ENCODE peak calls at places on chromosomes 6 and 20, in nine cellular contexts. K, D, I, L, A, C, Z, G and O are unnamed samples.

GRCh38 chr6:38554700-38555413 is 84.9 kb downstream of the BTBD9 start:
- ATAC-seq in I (no peak), C (peak; percentile 71), L (no peak), A (no peak), K (no peak), G (no peak), Z (peak; percentile 54), D (no peak), O (no peak)

GRCh38 chr6:121668259-121668658 is 232.8 kb downstream of the GJA1 start:
- ATAC-seq in C (no peak), Z (no peak), G (no peak), L (peak; percentile 68), K (no peak), D (peak; percentile 53), A (peak; percentile 28), I (no peak), O (no peak)

GRCh38 chr20:57589728-57590484 is 29.0 kb downstream of the PCK1 start:
- ATAC-seq in C (no peak), K (no peak), D (no peak), I (no peak), A (no peak), L (no peak), Z (no peak), G (no peak), O (peak; percentile 10)

GRCh38 chr6:112683106-112683505 is 336.0 kb downstream of the RFPL4B start:
- ATAC-seq in Z (no peak), L (no peak), D (no peak), K (no peak), A (no peak), I (no peak), G (no peak), C (no peak), O (no peak)

GRCh38 chr20:22977047-22977785 is 57.9 kb upstream of the SSTR4 start:
- ATAC-seq in L (peak; percentile 95), C (peak; percentile 92), I (no peak), K (no peak), D (peak; percentile 83), A (peak; percentile 91), G (no peak), Z (peak; percentile 50), O (no peak)

GRCh38 chr6:136717297-136717990 is 74.8 kb downstream of the MAP3K5 start:
- ATAC-seq in Z (no peak), A (peak; percentile 64), G (no peak), L (peak; percentile 76), I (no peak), C (peak; percentile 45), K (no peak), D (peak; percentile 74), O (no peak)

GRCh38 chr6:38695227-38695900 is 7.6 kb downstream of the GLO1 start:
- ATAC-seq in G (no peak), I (no peak), L (no peak), C (no peak), Z (no peak), A (no peak), K (no peak), D (no peak), O (no peak)

GRCh38 chr6:89999154-89999553 is 104.9 kb downstream of the GJA10 start:
- ATAC-seq in Z (peak; percentile 60), G (no peak), K (no peak), A (peak; percentile 75), L (peak; percentile 54), I (peak; percentile 58), C (peak; percentile 75), D (peak; percentile 79), O (no peak)